ENCODE peak calls at places on chromosome 7, in five cellular contexts. B is HepG2, H is SK-N-SH, L is H1, I is K562. Q is an unnamed sample.
A peak's percentile ranks its signal among the peaks of the same experiment; 100 is the strongest.

GRCh38 chr7:47336178-47337020 is 245.5 kb downstream of the TNS3 start:
- DNase-seq in B (no peak), H (no peak), L (no peak), I (no peak), Q (no peak)

GRCh38 chr7:151109094-151110048 is 23.1 kb downstream of the AGAP3 start:
- DNase-seq in B (no peak), H (no peak), L (no peak), I (peak; percentile 80), Q (no peak)

GRCh38 chr7:13055732-13056369 is 368.4 kb downstream of the ARL4A start:
- DNase-seq in B (no peak), H (no peak), L (no peak), I (no peak), Q (peak; percentile 48)

GRCh38 chr7:130719550-130719949 is 14.5 kb downstream of the KLF14 start:
- DNase-seq in B (no peak), H (no peak), L (no peak), I (no peak), Q (no peak)

GRCh38 chr7:131057524-131058065 is 270.1 kb upstream of the MKLN1 start:
- DNase-seq in B (peak; percentile 49), H (no peak), L (no peak), I (no peak), Q (no peak)

GRCh38 chr7:47253650-47254080 is 328.2 kb downstream of the TNS3 start:
- DNase-seq in B (no peak), H (peak; percentile 77), L (peak; percentile 51), I (peak; percentile 38), Q (peak; percentile 46)

GRCh38 chr7:47405921-47406765 is 175.8 kb downstream of the TNS3 start:
- DNase-seq in B (peak; percentile 63), H (no peak), L (no peak), I (no peak), Q (no peak)

GRCh38 chr7:51456471-51457060 is 140.0 kb upstream of the COBL start:
- DNase-seq in B (no peak), H (peak; percentile 47), L (no peak), I (no peak), Q (no peak)

GRCh38 chr7:131927770-131928169 is 371.3 kb upstream of the PODXL start:
- DNase-seq in B (no peak), H (no peak), L (no peak), I (no peak), Q (no peak)

GRCh38 chr7:111554086-111554485 is 8.2 kb downstream of the IMMP2L start:
- DNase-seq in B (no peak), H (no peak), L (no peak), I (no peak), Q (no peak)

GRCh38 chr7:116591202-116592040 is 66.6 kb downstream of the CAV1 start:
- DNase-seq in B (no peak), H (peak; percentile 11), L (no peak), I (peak; percentile 21), Q (no peak)

GRCh38 chr7:107998660-107999480 is 4.1 kb downstream of the LAMB1 start:
- DNase-seq in B (no peak), H (no peak), L (no peak), I (no peak), Q (no peak)

GRCh38 chr7:74501298-74501697 is 47.6 kb downstream of the GTF2IRD1 start:
- DNase-seq in B (no peak), H (no peak), L (no peak), I (no peak), Q (no peak)

GRCh38 chr7:50562126-50562525 is 3.1 kb downstream of the DDC start:
- DNase-seq in B (no peak), H (no peak), L (no peak), I (peak; percentile 12), Q (no peak)

GRCh38 chr7:22726849-22727792 is at the start of gene IL6:
- DNase-seq in B (peak; percentile 6), H (peak; percentile 65), L (peak; percentile 69), I (peak; percentile 90), Q (peak; percentile 23)

GRCh38 chr7:80740778-80741545 is 102.5 kb downstream of the CD36 start:
- DNase-seq in B (no peak), H (no peak), L (no peak), I (no peak), Q (no peak)

GRCh38 chr7:128459394-128459878 is 3.8 kb downstream of the HILPDA start:
- DNase-seq in B (peak; percentile 53), H (peak; percentile 83), L (peak; percentile 64), I (peak; percentile 85), Q (peak; percentile 78)

GRCh38 chr7:47266799-47267198 is 315.1 kb downstream of the TNS3 start:
- DNase-seq in B (peak; percentile 71), H (no peak), L (no peak), I (peak; percentile 51), Q (no peak)

GRCh38 chr7:16060492-16060891 is 360.8 kb downstream of the CRPPA start:
- DNase-seq in B (no peak), H (no peak), L (no peak), I (no peak), Q (no peak)

DNA sequence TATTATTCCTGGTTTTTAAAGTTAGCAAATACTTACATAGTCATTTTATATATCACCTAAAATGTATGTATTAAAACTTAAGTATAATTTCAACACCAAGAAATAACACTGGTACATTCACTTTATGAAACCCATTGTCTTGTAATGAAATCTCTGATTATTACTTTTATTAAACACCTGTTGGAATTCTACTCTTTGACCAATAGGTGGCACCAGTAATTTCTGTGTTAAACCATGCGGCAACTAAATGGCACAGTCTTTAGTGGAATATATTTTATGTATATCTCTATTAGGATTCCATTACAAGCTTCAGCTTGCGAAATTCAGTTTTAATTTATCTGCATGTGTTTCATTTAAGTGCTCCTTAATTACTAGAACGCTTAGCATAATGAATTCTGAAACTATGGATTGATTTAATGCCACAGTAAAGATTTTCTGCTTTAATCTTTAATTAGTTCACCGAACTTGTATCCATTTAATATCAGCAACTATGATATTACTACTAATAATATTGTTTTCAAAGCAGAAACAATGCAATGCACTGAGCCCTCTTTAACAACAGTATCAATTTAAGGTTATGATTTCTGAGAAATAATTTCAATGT is 181.3 kb downstream of the MAGI2 start:
- DNase-seq in B (peak; percentile 30), H (peak; percentile 41), L (no peak), I (peak; percentile 17), Q (no peak)
- TF ChIP-seq GABPA in B (no peak), H (no peak), L (no peak), I (no peak), Q (no peak)

GRCh38 chr7:135168489-135169140 is 1.9 kb downstream of the CYREN start:
- DNase-seq in B (no peak), H (no peak), L (no peak), I (no peak), Q (no peak)

GRCh38 chr7:135166338-135166989 is 4.0 kb downstream of the CYREN start:
- DNase-seq in B (no peak), H (no peak), L (no peak), I (no peak), Q (no peak)

GRCh38 chr7:135165862-135166261 is 4.6 kb downstream of the CYREN start:
- DNase-seq in B (no peak), H (no peak), L (no peak), I (no peak), Q (no peak)

GRCh38 chr7:135168001-135168400 is 2.5 kb downstream of the CYREN start:
- DNase-seq in B (no peak), H (no peak), L (no peak), I (peak; percentile 71), Q (no peak)

GRCh38 chr7:135167360-135167759 is 3.1 kb downstream of the CYREN start:
- DNase-seq in B (no peak), H (no peak), L (no peak), I (no peak), Q (no peak)
- H3K27ac ChIP-seq in B (no peak overlapping the region), H (no peak overlapping the region), L (no peak overlapping the region), I (no peak overlapping the region), Q (no peak overlapping the region)

GRCh38 chr7:41045556-41046123 is 657.2 kb downstream of the INHBA start:
- DNase-seq in B (peak; percentile 3), H (no peak), L (peak; percentile 31), I (no peak), Q (no peak)
- TF ChIP-seq POLR2AphosphoS5 in B (no peak), H (no peak), L (no peak), I (no peak), Q (no peak)

GRCh38 chr7:105222953-105223352 is 165.8 kb downstream of the SRPK2 start:
- DNase-seq in B (no peak), H (no peak), L (no peak), I (no peak), Q (no peak)

GRCh38 chr7:105218939-105219770 is 169.6 kb downstream of the SRPK2 start:
- DNase-seq in B (no peak), H (no peak), L (no peak), I (no peak), Q (no peak)

GRCh38 chr7:105216786-105217185 is 171.9 kb downstream of the SRPK2 start:
- DNase-seq in B (no peak), H (no peak), L (no peak), I (no peak), Q (no peak)

GRCh38 chr7:105218215-105218614 is 170.5 kb downstream of the SRPK2 start:
- DNase-seq in B (no peak), H (no peak), L (no peak), I (no peak), Q (no peak)

DNA sequence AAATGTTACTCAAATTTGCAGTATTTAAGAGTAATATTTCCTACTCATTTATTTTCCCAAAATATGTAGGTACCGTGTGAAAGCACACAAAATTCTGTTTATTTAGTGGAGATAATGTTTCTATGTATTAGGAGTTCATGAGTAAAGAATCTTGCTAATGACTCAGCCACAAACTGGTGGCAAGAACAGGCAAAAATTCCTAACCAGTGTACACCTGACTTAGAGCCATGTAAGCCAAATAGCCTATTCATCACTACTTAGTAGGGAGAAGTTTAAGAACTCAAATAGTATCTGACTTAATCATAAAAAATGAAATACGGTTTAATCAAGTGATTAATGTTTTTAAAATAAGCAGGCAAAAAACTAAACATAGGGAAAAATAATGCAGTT is 169.0 kb downstream of the SRPK2 start:
- DNase-seq in B (no peak), H (no peak), L (no peak), I (no peak), Q (no peak)
- TF ChIP-seq GABPA in B (no peak), H (no peak), L (no peak), I (no peak), Q (no peak)

DNA sequence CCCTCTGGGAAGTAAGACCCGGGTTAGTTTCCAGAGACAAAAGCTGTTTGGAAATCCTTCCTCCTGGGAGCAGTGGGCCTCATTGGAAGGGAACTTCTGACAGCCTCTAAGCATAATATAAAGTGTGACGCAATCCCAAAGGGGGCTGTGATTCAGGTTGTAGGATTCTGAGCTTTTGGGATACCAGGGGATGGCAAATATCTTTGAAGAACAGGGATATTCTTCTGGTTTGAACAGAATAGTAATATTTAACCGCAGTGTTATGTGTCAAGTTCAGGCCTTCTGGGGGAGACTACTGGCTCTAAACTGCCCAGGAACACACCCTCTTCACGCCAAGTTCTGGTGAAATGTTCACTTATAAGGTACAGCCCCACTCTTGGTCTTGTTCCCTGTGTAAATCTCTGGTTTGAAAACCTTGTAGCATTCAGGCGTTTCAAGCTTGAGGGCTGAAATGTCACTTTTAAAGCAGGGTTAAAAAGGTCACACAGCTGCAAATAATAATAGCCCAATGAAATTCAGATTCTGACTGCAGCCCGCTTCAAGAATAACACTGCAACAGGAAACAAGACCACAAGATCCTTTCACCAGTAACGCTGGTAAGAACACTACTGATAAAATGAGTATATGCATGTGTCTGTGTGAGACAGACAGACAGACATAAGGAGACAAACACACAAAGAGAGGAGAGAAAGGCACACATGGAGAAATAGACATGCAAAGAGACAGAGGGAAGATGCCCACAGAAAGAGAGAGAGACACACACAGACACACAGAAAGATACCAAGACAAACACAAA is 69.0 kb downstream of the CREB5 start:
- DNase-seq in B (no peak), H (no peak), L (no peak), I (no peak), Q (no peak)
- H3K27ac ChIP-seq in B (no peak overlapping the region), H (no peak overlapping the region), L (no peak overlapping the region), I (no peak overlapping the region), Q (no peak overlapping the region)